ENCODE peak calls at places on chromosome 1, in six cellular contexts. T is K562, Q is HCT116, H is GM12878, J is H1, M is HepG2. Z is an unnamed sample.
A peak's percentile ranks its signal among the peaks of the same experiment; 100 is the strongest.

GRCh38 chr1:215023151-215023832 is 59.2 kb upstream of the KCNK2 start:
- DNase-seq in T (no peak), Q (no peak), H (no peak), J (no peak), M (no peak), Z (no peak)

GRCh38 chr1:160797861-160798273 is 1.9 kb downstream of the LY9 start:
- DNase-seq in T (no peak), Q (no peak), H (no peak), J (no peak), M (no peak), Z (no peak)

GRCh38 chr1:76659171-76659940 is 207.9 kb upstream of the ST6GALNAC5 start:
- DNase-seq in T (no peak), Q (no peak), H (no peak), J (no peak), M (no peak), Z (no peak)

GRCh38 chr1:231817813-231818212 is 191.2 kb downstream of the DISC1 start:
- DNase-seq in T (no peak), Q (no peak), H (no peak), J (no peak), M (no peak), Z (no peak)

GRCh38 chr1:59022199-59022598 is 238.4 kb upstream of the JUN start:
- DNase-seq in T (no peak), Q (no peak), H (no peak), J (no peak), M (no peak), Z (no peak)

GRCh38 chr1:25619101-25619890 is 2.7 kb downstream of the MAN1C1 start:
- DNase-seq in T (peak; percentile 58), Q (no peak), H (no peak), J (peak; percentile 87), M (no peak), Z (peak; percentile 75)

GRCh38 chr1:208254862-208255261 is 10.7 kb upstream of the PLXNA2 start:
- DNase-seq in T (no peak), Q (no peak), H (no peak), J (no peak), M (no peak), Z (no peak)

GRCh38 chr1:229629251-229629650 is 3.2 kb downstream of the URB2 start:
- DNase-seq in T (no peak), Q (no peak), H (no peak), J (no peak), M (no peak), Z (no peak)

DNA sequence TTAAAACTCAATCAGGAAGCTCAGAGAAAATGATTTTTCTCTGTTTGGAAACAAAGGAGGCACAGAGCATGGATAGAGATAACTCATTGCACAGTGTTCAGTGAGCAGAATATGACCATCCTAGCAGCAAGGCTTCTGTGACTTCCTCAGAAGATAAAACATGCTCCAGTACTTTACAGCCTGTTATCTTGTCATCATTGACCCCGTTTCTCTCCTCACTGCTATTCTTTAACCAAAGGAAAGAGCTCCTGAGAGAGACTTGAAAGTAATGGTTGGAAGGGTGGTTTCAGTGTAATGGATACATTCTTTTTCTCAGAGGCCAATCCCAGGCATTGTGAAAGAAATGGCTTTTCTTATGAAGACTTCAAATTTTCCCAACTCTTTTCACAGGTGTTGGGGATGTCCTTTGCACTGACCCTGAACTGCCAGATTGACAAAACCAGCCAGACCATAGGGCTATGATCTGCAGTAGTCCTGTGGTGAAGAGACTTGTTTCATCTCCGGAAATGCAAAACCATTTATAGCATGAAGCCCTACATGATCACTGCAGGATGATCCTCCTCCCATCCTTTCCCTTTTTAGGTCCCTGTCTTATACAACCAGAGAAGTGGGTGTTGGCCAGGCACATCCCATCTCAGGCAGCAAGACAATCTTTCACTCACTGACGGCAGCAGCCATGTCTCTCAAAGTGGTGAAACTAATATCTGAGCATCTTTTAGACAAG is 25.9 kb downstream of the CD53 start:
- DNase-seq in T (no peak), Q (no peak), H (no peak), J (no peak), M (no peak), Z (no peak)
- H3K4me3 ChIP-seq in T (no peak overlapping the region), Q (no peak overlapping the region), H (no peak overlapping the region), J (no peak overlapping the region), M (no peak overlapping the region), Z (no peak overlapping the region)

GRCh38 chr1:205959789-205960188 is 16.5 kb upstream of the SLC26A9 start:
- DNase-seq in T (no peak), Q (no peak), H (no peak), J (no peak), M (no peak), Z (no peak)

GRCh38 chr1:205962821-205963221 is 19.6 kb upstream of the SLC26A9 start:
- DNase-seq in T (no peak), Q (no peak), H (no peak), J (no peak), M (no peak), Z (no peak)

GRCh38 chr1:205961970-205962820 is 18.9 kb upstream of the SLC26A9 start:
- DNase-seq in T (no peak), Q (no peak), H (no peak), J (no peak), M (no peak), Z (no peak)

GRCh38 chr1:205963352-205963751 is 20.1 kb upstream of the SLC26A9 start:
- DNase-seq in T (no peak), Q (no peak), H (no peak), J (no peak), M (no peak), Z (no peak)

GRCh38 chr1:205961405-205961804 is 18.1 kb upstream of the SLC26A9 start:
- DNase-seq in T (no peak), Q (no peak), H (no peak), J (no peak), M (no peak), Z (no peak)
- TF ChIP-seq ZNF274 in T (no peak), Q (no peak), H (no peak), J (no peak), M (no peak), Z (no peak)

DNA sequence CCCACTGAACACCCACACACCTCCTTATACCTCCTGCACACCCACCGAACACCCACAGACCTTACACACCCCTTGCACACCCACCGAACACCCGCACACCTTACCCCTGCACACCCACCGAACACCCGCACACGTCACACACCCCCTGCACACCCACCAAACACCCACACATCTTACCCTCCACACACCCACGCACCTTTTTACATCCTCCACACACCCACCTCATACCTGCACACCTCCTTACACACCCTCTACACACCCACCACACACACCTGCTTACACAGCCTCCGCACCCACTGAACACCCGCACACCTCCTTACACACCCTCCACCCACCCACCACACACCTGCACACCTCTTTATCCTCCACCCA is 37.9 kb downstream of the COQ8A start:
- DNase-seq in T (no peak), Q (no peak), H (no peak), J (no peak), M (no peak), Z (no peak)
- H3K4me1 ChIP-seq in T (no peaks in the 10 kb centered on the region), Q (no peaks in the 10 kb centered on the region), H (no peaks in the 10 kb centered on the region), J (no peaks in the 10 kb centered on the region), M (peaks cover 29% of the 10 kb centered on the region), Z (peaks cover 29% of the 10 kb centered on the region)

GRCh38 chr1:43802356-43802755 is 95.0 kb downstream of the ST3GAL3 start:
- DNase-seq in T (no peak), Q (no peak), H (no peak), J (no peak), M (no peak), Z (no peak)

GRCh38 chr1:43801203-43801602 is 93.9 kb downstream of the ST3GAL3 start:
- DNase-seq in T (no peak), Q (no peak), H (no peak), J (no peak), M (no peak), Z (no peak)

GRCh38 chr1:43804569-43804968 is 97.2 kb downstream of the ST3GAL3 start:
- DNase-seq in T (no peak), Q (no peak), H (no peak), J (no peak), M (no peak), Z (no peak)

GRCh38 chr1:43803646-43804045 is 96.3 kb downstream of the ST3GAL3 start:
- DNase-seq in T (no peak), Q (no peak), H (no peak), J (no peak), M (no peak), Z (no peak)

GRCh38 chr1:43803105-43803504 is 95.8 kb downstream of the ST3GAL3 start:
- DNase-seq in T (no peak), Q (no peak), H (no peak), J (no peak), M (no peak), Z (no peak)
- H3K4me3 ChIP-seq in T (no peak overlapping the region), Q (no peak overlapping the region), H (no peak overlapping the region), J (no peak overlapping the region), M (no peak overlapping the region), Z (no peak overlapping the region)

GRCh38 chr1:61687901-61688300 is 37.0 kb downstream of the TM2D1 start:
- DNase-seq in T (no peak), Q (no peak), H (no peak), J (no peak), M (no peak), Z (no peak)

DNA sequence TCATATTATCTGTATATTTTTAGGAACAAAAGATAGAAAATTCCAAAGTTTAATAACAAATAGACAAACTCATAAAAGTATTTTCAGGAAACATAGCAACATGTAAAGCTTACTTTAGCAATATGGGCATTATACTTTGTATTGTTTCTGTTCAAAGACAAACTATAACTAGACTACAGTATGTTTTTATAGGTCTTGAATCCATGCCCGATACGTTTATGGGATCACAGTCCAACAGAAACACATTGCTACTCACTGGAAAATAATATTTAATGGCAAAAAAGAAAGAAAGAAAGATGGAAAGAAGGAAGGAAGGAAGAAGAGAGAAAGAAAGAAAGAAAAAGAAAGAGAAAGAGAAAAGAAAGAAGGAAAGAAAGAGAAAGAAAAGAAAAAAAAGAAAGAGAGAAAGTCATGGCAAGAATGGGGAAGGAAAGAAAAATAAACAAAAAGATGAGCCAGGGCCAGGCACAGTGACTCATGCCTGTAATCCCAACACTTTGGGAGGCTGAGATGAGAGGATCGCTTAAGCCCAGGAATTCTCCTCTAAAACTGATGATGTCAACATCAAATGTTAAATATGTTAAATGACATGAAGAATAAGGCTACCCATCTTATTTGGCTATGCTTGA is 32.7 kb downstream of the TM2D1 start:
- DNase-seq in T (no peak), Q (no peak), H (no peak), J (no peak), M (no peak), Z (no peak)
- TF ChIP-seq ZNF274 in T (no peak), Q (no peak), H (no peak), J (no peak), M (no peak), Z (no peak)

GRCh38 chr1:33149453-33150190 is 32.2 kb downstream of the TRIM62 start:
- DNase-seq in T (no peak), Q (no peak), H (no peak), J (no peak), M (no peak), Z (no peak)
- H3K4me1 ChIP-seq in T (no peaks in the 10 kb centered on the region), Q (peaks cover 4% of the 10 kb centered on the region), H (no peaks in the 10 kb centered on the region), J (peaks cover 20% of the 10 kb centered on the region), M (peaks cover 14% of the 10 kb centered on the region), Z (peaks cover 22% of the 10 kb centered on the region)

GRCh38 chr1:204288061-204288588 is 71.6 kb downstream of the PLEKHA6 start:
- DNase-seq in T (no peak), Q (peak; percentile 87), H (no peak), J (peak; percentile 82), M (peak; percentile 79), Z (no peak)
- H3K4me3 ChIP-seq in T (no peak overlapping the region), Q (peak overlapping the region; percentile 30), H (no peak overlapping the region), J (peak overlapping the region; percentile 42), M (peak overlapping the region; percentile 57), Z (no peak overlapping the region)

GRCh38 chr1:206925116-206925736 is 3.5 kb upstream of the FCMR start:
- DNase-seq in T (peak; percentile 49), Q (no peak), H (peak; percentile 91), J (no peak), M (peak; percentile 38), Z (no peak)
- TF ChIP-seq ZNF274 in T (no peak), Q (no peak), H (no peak), J (no peak), M (no peak), Z (no peak)